ENCODE peak calls at places on chromosomes 12 and 14, in ten cellular contexts. F is NCI-H460; G is OCI-M1; J is CD8-positive, alpha-beta T cell; C is body of pancreas; W is CD4-positive, alpha-beta memory T cell; Z is nephron progenitor cell; H is ELR; N is NCI-H774; E is NCI-H2081 treated with DMSO at 0.1 percent for 48 hours. O is an unnamed sample.

GRCh38 chr12:117447665-117448366 is 86.4 kb upstream of the NOS1 start:
- DNase-seq in W (no peak), J (no peak), H (no peak), F (no peak), C (no peak), Z (no peak), G (no peak), E (no peak), N (no peak), O (no peak)

GRCh38 chr12:121568971-121569808 is 11.6 kb downstream of the KDM2B start:
- DNase-seq in N (no peak), G (no peak), Z (no peak), C (no peak), J (no peak), E (no peak), F (no peak), W (no peak), H (no peak), O (no peak)

GRCh38 chr12:96257550-96258392 is 63.6 kb downstream of the ELK3 start:
- DNase-seq in H (no peak), E (no peak), N (no peak), W (no peak), J (no peak), C (no peak), G (no peak), F (no peak), Z (no peak), O (no peak)

GRCh38 chr12:103809154-103809553 is 31.9 kb downstream of the NT5DC3 start:
- DNase-seq in Z (no peak), H (no peak), W (no peak), F (no peak), E (no peak), J (no peak), C (no peak), N (no peak), G (peak), O (no peak)

GRCh38 chr14:64654072-64654899 is 49.9 kb upstream of the PLEKHG3 start:
- DNase-seq in G (peak), E (no peak), N (peak), W (no peak), H (peak), F (no peak), Z (no peak), C (no peak), J (no peak), O (no peak)

GRCh38 chr12:117100851-117101673 is 1.8 kb upstream of the TESC start:
- DNase-seq in W (no peak), N (no peak), E (no peak), G (peak), Z (no peak), C (no peak), F (no peak), H (no peak), J (no peak), O (no peak)

GRCh38 chr12:54634795-54635194 is at the start of gene LACRT:
- DNase-seq in F (no peak), N (no peak), J (no peak), C (no peak), Z (no peak), H (no peak), W (no peak), G (no peak), E (no peak), O (no peak)

GRCh38 chr12:14955876-14956811 is 5.3 kb downstream of the ARHGDIB start:
- DNase-seq in G (peak), C (no peak), J (no peak), Z (no peak), N (no peak), F (no peak), W (no peak), E (no peak), H (no peak), O (no peak)

GRCh38 chr14:100150932-100151587 is 8.4 kb downstream of the DEGS2 start:
- DNase-seq in C (peak), E (no peak), F (no peak), J (no peak), N (no peak), G (no peak), Z (no peak), H (no peak), W (no peak), O (no peak)

GRCh38 chr12:112107306-112107705 is 1.3 kb downstream of the NAA25 start:
- DNase-seq in F (no peak), E (no peak), Z (no peak), H (peak), N (no peak), W (no peak), C (no peak), G (no peak), J (no peak), O (no peak)

GRCh38 chr14:65961004-65961403 is 525.2 kb upstream of the CCDC196 start:
- DNase-seq in G (peak), F (peak), N (no peak), E (peak), H (peak), W (peak), Z (peak), C (peak), J (peak), O (peak)